ENCODE peak calls at places on chromosomes 12 and 14, in six cellular contexts. P is tibial artery, A is BJ, V is heart left ventricle, O is esophagus muscularis mucosa, S is pancreas. I is an unnamed sample.
A peak's percentile ranks its signal among the peaks of the same experiment; 100 is the strongest.

GRCh38 chr14:95303107-95303506 is 16.6 kb downstream of the CLMN start:
- DNase-seq in P (no peak), O (no peak), A (no peak), V (no peak), S (no peak), I (no peak)

GRCh38 chr12:113214938-113215400 is 6.3 kb upstream of the TPCN1 start:
- DNase-seq in V (peak; percentile 63), O (no peak), P (peak; percentile 94), S (no peak), A (peak; percentile 98), I (no peak)

GRCh38 chr12:12726543-12727093 is 9.4 kb downstream of the CDKN1B start:
- DNase-seq in S (no peak), O (peak; percentile 89), V (no peak), P (peak; percentile 33), A (peak; percentile 75), I (no peak)

GRCh38 chr12:121657305-121658008 is 12.0 kb downstream of the MORN3 start:
- DNase-seq in V (no peak), A (no peak), S (no peak), O (no peak), P (no peak), I (no peak)

GRCh38 chr14:36771256-36771655 is 109.6 kb downstream of the PAX9 start:
- DNase-seq in O (no peak), V (no peak), P (no peak), S (no peak), A (no peak), I (no peak)

GRCh38 chr14:103401223-103402214 is 16.3 kb downstream of the MARK3 start:
- DNase-seq in S (no peak), V (no peak), A (peak; percentile 68), O (no peak), P (no peak), I (peak; percentile 23)

GRCh38 chr12:79685068-79685467 is 5.7 kb downstream of the PAWR start:
- DNase-seq in S (no peak), P (no peak), V (no peak), A (peak; percentile 29), O (no peak), I (no peak)

GRCh38 chr12:11863988-11864387 is 206.8 kb upstream of the BCL2L14 start:
- DNase-seq in A (no peak), V (peak; percentile 40), P (no peak), O (no peak), S (no peak), I (no peak)

GRCh38 chr12:50887191-50887590 is 44.5 kb downstream of the TMPRSS12 start:
- DNase-seq in V (no peak), O (no peak), A (no peak), S (no peak), P (no peak), I (no peak)

GRCh38 chr12:10771132-10771733 is 31.2 kb downstream of the TAS2R7 start:
- DNase-seq in S (no peak), O (no peak), P (no peak), V (no peak), A (no peak), I (peak; percentile 41)

GRCh38 chr14:37116933-37117844 is 55.2 kb downstream of the SLC25A21 start:
- DNase-seq in A (peak; percentile 26), V (no peak), P (no peak), S (no peak), O (no peak), I (peak; percentile 32)

DNA sequence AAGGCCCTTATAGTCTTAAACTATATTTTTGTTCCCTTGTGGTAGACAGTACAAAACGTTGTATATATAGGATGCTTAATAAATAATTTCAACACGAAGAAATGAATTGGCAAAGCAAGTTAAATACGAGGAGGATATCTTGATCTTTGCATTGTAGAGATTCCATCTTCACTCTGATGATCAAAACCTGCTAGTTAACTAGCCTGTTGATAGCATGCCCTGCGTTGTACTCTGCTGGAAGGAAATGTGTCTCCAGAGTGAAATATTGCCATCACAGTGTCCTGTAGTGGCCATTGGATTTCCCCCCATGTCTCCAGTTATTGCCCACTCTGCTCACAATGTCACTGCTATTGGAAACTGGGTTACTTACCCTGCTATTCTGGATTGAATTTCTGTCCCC is 109.5 kb downstream of the PLEKHA5 start:
- DNase-seq in A (no peak), P (no peak), O (no peak), V (no peak), S (no peak), I (no peak)
- H3K4me3 ChIP-seq in A (no peak overlapping the region), P (no peak overlapping the region), O (no peak overlapping the region), V (no peak overlapping the region), S (no peak overlapping the region), I (no peak overlapping the region)

DNA sequence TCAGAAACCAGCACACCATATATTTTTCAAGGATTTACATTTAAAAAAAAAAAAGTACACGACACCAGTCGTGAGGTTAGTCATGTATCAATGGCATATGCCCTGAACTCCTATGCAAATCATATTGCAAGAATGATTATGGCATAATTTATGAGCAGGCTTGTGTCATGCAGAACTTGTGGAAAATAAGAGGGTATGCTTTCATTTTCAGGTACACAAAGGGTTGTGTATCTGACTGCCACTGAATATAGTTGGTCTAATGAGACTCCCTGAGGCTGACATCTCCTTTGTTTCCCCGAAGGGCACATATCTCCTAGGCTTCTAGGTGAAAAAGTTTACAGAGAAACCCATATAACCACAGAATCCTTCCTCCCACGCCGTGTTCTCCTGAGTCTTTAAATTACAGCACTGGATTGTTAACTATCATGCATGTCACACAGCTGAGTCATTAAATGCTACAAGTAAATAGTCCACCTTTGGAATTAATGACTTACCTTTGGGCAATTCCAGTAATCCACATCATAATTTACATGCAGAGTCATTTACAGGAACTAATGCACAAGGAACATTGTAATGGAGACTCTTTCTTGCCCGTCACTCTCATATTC is 356.7 kb upstream of the DIO2 start:
- DNase-seq in S (no peak), A (peak; percentile 7), V (no peak), P (no peak), O (no peak), I (no peak)
- H3K4me3 ChIP-seq in S (no peak overlapping the region), A (no peak overlapping the region), V (no peak overlapping the region), P (no peak overlapping the region), O (no peak overlapping the region), I (no peak overlapping the region)

DNA sequence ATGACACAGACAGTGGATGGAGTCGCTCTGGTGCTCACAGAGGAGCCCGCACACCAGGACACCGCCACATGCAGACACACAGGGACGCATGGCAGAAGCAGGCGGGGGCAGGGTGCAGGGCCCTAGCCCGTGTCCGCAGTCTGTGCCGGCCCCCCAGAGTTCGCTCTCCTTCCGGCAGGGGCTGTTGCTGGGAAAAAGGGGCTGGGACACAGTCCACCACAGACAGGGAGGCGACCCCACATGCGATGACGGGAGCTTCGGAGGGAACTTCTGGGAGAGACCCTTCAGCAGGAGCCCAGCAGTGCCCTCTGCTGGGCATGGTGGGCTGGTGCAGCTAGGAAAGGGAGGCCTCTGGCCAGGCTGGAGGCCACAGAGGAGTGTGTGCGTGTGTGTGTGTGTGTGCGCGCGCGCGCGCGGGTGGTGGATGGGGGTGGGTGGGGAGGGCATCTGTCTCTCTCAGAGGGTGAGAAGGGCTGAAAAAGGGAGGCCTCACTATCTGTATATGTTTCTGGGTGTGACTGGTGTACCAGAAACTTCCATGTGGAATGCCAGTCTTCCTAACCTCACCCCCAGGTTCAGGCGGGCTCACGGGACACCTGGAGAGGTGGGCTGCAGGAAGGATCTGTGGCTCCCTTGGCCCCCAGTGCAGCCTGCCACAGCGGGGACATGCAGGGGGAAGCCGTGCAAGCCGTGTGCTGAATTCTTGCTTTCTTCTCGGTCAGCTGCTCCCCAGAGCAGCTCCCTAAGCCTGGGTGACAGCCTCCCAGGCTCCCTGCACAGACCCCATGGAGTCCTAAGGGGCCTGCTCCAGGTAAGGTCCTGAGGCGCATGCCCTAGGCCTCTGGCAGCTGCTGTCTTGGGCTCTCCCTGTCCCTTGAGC is 60.7 kb downstream of the PLEKHG3 start:
- DNase-seq in S (peak; percentile 59), P (peak; percentile 69), A (no peak), O (no peak), V (peak; percentile 74), I (peak; percentile 86)
- H3K4me3 ChIP-seq in S (peak overlapping the region; percentile 25), P (peak overlapping the region; percentile 27), A (peak overlapping the region; percentile 28), O (peak overlapping the region; percentile 43), V (peak overlapping the region; percentile 45), I (peak overlapping the region; percentile 43)

DNA sequence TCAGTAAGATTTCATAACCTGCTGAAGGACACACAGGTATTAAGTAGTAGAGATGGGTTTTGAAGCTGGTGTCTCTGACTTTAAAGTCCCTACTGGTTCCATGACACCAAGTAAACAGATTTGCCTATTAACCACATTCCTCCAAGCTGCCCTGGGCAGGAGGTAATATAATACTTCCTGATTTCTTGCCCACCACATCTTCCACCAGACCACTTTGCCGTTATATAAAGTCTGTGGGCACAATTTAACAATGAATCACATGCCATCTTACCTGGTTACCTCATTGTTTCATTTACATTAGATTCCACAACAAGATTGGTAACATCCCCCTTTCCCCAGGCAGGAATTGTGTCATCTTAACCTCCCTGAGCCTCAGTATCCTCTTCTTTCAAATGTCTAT is 910 bp upstream of the LRRC23 start:
- DNase-seq in O (no peak), P (no peak), S (no peak), V (no peak), A (no peak), I (peak; percentile 31)
- H3K4me3 ChIP-seq in O (no peak overlapping the region), P (no peak overlapping the region), S (no peak overlapping the region), V (no peak overlapping the region), A (no peak overlapping the region), I (peak overlapping the region; percentile 17)

GRCh38 chr12:15782667-15783066 is 6.5 kb downstream of the EPS8 start:
- DNase-seq in A (no peak), S (no peak), V (no peak), O (no peak), P (no peak), I (no peak)
- H3K4me3 ChIP-seq in A (no peak overlapping the region), S (no peak overlapping the region), V (peak overlapping the region; percentile 14), O (no peak overlapping the region), P (no peak overlapping the region), I (no peak overlapping the region)